ENCODE peak calls at places on chromosomes 13 and 19, in six cellular contexts. T is keratinocyte, D is A549, Q is left ventricle myocardium inferior, Y is psoas muscle, R is ovary. U is an unnamed sample. For H3K4me1, the result is how much of the 10 kb centered on the place peaks cover.

GRCh38 chr19:28318469-28319179 is 894.3 kb downstream of the UQCRFS1 start:
- DNase-seq in R (no peak), T (no peak), D (no peak), Q (no peak), Y (no peak), U (no peak)

GRCh38 chr19:36489920-36490415 is 607 bp upstream of the ZNF566 start:
- DNase-seq in D (peak), R (no peak), Y (no peak), Q (peak), T (peak), U (peak)

GRCh38 chr19:49930483-49931011 is 1.2 kb upstream of the NUP62 start:
- DNase-seq in Q (peak), Y (peak), T (no peak), R (peak), D (peak), U (no peak)

GRCh38 chr13:71722206-71722605 is 144.8 kb downstream of the DACH1 start:
- DNase-seq in Y (no peak), Q (no peak), D (no peak), T (no peak), R (no peak), U (no peak)

GRCh38 chr13:27619711-27620376 is 485 bp downstream of the LNX2 start:
- DNase-seq in R (no peak), T (no peak), Y (peak), Q (peak), D (peak), U (peak)

GRCh38 chr13:74528751-74529513 is 394.7 kb upstream of the KLF12 start:
- DNase-seq in R (no peak), Y (no peak), T (no peak), D (no peak), Q (no peak), U (peak)

GRCh38 chr13:106114981-106115554 is 420.4 kb downstream of the EFNB2 start:
- DNase-seq in R (no peak), T (no peak), D (no peak), Q (no peak), Y (no peak), U (no peak)

GRCh38 chr13:114202581-114202980 is 23.5 kb downstream of the CFAP97D2 start:
- DNase-seq in D (no peak), Y (no peak), R (no peak), T (no peak), Q (no peak), U (no peak)

GRCh38 chr19:29666634-29667389 is 1.6 kb downstream of the PLEKHF1 start:
- DNase-seq in Q (peak), D (no peak), R (peak), T (no peak), Y (peak), U (peak)

GRCh38 chr13:94389544-94390351 is 89.7 kb downstream of the DCT start:
- DNase-seq in D (no peak), R (no peak), Q (no peak), T (no peak), Y (no peak), U (no peak)

GRCh38 chr13:29947839-29948238 is 97.4 kb upstream of the UBL3 start:
- DNase-seq in Y (no peak), R (no peak), T (no peak), D (no peak), Q (no peak), U (no peak)

GRCh38 chr13:30409911-30410704 is 12.2 kb upstream of the UBE2L5 start:
- DNase-seq in R (peak), T (no peak), D (peak), Q (no peak), Y (peak), U (no peak)

GRCh38 chr13:94192576-94192975 is 286.9 kb downstream of the DCT start:
- DNase-seq in Q (no peak), Y (no peak), R (no peak), T (no peak), D (peak), U (peak)

GRCh38 chr19:13024126-13024957 is 29.1 kb downstream of the NFIX start:
- DNase-seq in D (no peak), T (no peak), R (no peak), Y (peak), Q (no peak), U (no peak)

GRCh38 chr19:13024958-13025653 is 29.8 kb downstream of the NFIX start:
- DNase-seq in Y (peak), Q (no peak), T (no peak), R (no peak), D (no peak), U (no peak)

GRCh38 chr19:13022111-13022858 is 27.0 kb downstream of the NFIX start:
- DNase-seq in Y (peak), D (no peak), T (no peak), Q (peak), R (no peak), U (no peak)

GRCh38 chr19:13023666-13024065 is 28.4 kb downstream of the NFIX start:
- DNase-seq in Y (no peak), Q (no peak), D (no peak), R (no peak), T (no peak), U (no peak)

GRCh38 chr19:13022859-13023636 is 27.8 kb downstream of the NFIX start:
- DNase-seq in D (no peak), R (peak), Y (peak), T (peak), Q (peak), U (peak)
- H3K4me1 ChIP-seq in D (under half), R (under half), Y (half or more), T (half or more), Q (half or more), U (under half)

GRCh38 chr19:7701654-7702457 is at the start of gene FCER2:
- DNase-seq in Q (no peak), Y (no peak), T (no peak), D (no peak), R (no peak), U (no peak)
- H3K4me1 ChIP-seq in Q (under half), Y (under half), T (under half), D (under half), R (under half), U (under half)

GRCh38 chr19:1321539-1321938 is 35.9 kb downstream of the EFNA2 start:
- DNase-seq in D (no peak), Y (no peak), Q (no peak), R (no peak), T (no peak), U (no peak)

GRCh38 chr19:1324792-1325567 is 39.3 kb downstream of the EFNA2 start:
- DNase-seq in Q (peak), T (no peak), Y (peak), R (peak), D (peak), U (peak)

GRCh38 chr19:1322198-1322981 is 36.7 kb downstream of the EFNA2 start:
- DNase-seq in Y (no peak), D (no peak), T (no peak), Q (no peak), R (no peak), U (no peak)

GRCh38 chr19:1325568-1326294 is 40.1 kb downstream of the EFNA2 start:
- DNase-seq in Y (no peak), D (no peak), Q (no peak), R (no peak), T (no peak), U (no peak)

DNA sequence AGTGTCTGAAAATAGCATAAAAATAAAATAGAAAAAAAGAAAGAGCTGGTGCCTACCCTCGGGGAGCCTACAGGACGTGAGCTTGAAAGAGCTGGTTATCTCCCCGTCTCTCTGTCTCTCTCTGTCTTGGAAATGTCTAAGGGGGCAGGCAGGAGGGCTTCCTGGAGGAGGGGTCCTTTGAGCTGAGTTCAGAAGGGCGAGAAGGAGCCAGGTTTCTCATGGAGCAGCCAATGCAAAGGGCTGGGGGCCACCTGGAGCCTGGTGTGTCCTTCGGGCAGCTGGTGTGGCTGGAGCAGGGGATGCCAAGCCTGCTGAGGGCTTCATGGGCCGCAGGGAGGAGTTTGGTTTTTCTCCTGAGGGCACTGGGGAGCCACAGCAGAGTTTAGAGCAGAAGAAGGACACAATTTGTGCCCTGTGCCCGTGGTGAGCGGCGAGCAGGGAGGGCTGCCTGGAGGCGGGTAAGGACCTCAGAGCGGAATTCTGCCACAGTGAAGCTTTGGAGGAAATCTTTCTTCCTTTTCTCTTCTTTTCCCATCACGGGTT is 38.6 kb downstream of the EFNA2 start:
- DNase-seq in D (no peak), Y (no peak), T (no peak), Q (no peak), R (no peak), U (no peak)
- H3K4me1 ChIP-seq in D (under half), Y (under half), T (under half), Q (under half), R (under half), U (under half)

DNA sequence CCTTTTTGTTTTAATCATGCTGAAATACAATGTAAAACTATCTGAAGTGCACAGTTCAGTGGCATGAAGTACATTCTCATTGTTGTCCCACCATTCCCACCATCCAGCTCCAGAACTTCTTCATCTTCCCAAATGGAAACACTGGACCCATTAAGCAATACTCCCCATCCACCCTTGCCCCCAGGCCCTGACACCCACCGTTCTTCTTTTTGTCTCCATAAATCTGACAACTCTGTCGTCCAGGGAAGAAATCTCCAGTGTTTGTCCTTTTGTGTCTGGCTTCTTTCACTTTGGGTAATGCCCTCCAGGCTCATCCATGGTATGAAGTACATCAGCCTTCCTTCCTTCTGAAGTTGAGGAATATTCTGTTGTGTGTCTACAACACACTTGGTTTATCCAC is 2.6 kb upstream of the SLC15A1 start:
- DNase-seq in Q (no peak), R (no peak), Y (no peak), D (no peak), T (no peak), U (no peak)
- H3K4me1 ChIP-seq in Q (under half), R (under half), Y (under half), D (under half), T (under half), U (under half)

DNA sequence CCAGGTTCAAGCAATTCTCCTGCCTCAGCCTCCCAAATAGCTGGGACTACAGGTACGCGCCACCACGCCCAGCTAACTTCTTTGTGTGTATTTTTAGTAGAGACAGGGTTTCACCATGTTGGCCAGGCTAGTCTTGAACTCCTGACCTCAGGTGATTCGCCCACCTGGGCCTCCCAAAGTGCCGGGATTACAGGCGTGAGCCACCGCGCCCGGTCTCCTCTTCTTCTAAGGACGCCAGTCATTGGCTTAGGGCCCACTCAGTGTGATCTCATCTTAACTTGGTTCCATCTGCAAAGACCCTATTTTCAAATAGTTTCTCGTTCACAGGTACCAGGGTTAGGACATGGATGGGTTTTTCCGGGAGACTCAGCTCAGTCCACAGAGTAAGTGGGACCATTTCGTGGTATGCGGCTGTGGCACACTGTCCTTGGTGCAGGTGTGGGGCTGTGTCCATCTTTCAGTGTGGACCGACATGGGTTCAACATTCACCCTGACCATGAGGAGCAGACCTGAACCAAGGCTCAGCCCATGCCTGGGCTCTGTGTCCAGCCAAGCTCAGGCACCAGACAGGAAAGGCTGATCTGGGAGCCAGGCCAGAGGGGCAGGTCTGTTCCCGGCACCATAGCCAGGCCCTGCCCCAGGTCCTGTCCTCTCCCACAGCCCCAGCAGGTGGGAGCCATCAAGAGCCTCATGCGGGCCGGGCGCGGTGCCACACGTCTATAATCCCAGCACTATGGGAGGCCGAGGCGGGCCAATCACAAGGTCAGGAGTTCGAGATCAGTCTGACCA is 2.8 kb upstream of the MKNK2 start:
- DNase-seq in Y (peak), R (peak), T (no peak), Q (peak), D (no peak), U (no peak)
- H3K4me1 ChIP-seq in Y (under half), R (under half), T (under half), Q (half or more), D (half or more), U (under half)

GRCh38 chr19:4396949-4397783 is 3.2 kb downstream of the SH3GL1 start:
- DNase-seq in R (no peak), D (no peak), T (no peak), Q (no peak), Y (no peak), U (no peak)
- H3K4me1 ChIP-seq in R (under half), D (under half), T (under half), Q (half or more), Y (under half), U (under half)

DNA sequence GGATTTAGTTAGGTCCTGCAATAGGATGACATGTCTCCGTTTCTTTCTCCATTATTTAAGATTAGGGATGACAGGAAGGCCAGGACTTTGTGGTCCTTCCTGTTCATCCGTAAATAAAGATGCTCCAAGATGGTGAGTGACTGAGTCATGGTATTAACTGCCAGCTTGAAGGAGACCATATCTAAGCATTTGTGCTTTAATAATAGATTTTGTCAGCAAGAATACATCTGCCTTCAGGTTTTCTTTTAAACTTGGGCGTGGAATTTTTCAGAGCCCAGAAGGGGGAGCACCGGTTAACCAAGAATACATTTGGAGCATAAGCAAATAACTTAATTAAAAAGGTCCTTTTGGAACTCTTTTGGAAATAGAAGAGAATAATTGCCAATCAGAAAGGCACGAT is 68.2 kb downstream of the ARHGAP35 start:
- DNase-seq in Y (no peak), R (no peak), Q (no peak), D (no peak), T (no peak), U (no peak)
- H3K4me1 ChIP-seq in Y (half or more), R (under half), Q (half or more), D (half or more), T (half or more), U (under half)

GRCh38 chr13:21013682-21014038 is 47.7 kb downstream of the LATS2 start:
- DNase-seq in T (no peak), D (no peak), Y (no peak), Q (no peak), R (no peak), U (no peak)
- H3K4me1 ChIP-seq in T (under half), D (half or more), Y (half or more), Q (half or more), R (under half), U (under half)

GRCh38 chr13:110380359-110381028 is 73.4 kb downstream of the COL4A2 start:
- DNase-seq in T (no peak), Q (no peak), R (no peak), D (peak), Y (no peak), U (no peak)
- H3K4me1 ChIP-seq in T (under half), Q (half or more), R (under half), D (under half), Y (under half), U (under half)

GRCh38 chr19:7998081-7998480 is 7.4 kb downstream of the ELAVL1 start:
- DNase-seq in Q (no peak), R (no peak), Y (no peak), T (no peak), D (no peak), U (no peak)

GRCh38 chr19:8001651-8001994 is 3.8 kb downstream of the ELAVL1 start:
- DNase-seq in T (no peak), D (no peak), Y (no peak), R (no peak), Q (no peak), U (no peak)

GRCh38 chr19:8001995-8002849 is 3.2 kb downstream of the ELAVL1 start:
- DNase-seq in R (peak), D (peak), Y (peak), Q (peak), T (no peak), U (peak)

GRCh38 chr19:7999376-7999775 is 6.1 kb downstream of the ELAVL1 start:
- DNase-seq in T (no peak), Y (no peak), D (no peak), Q (no peak), R (no peak), U (no peak)

GRCh38 chr19:8000298-8001038 is 5.0 kb downstream of the ELAVL1 start:
- DNase-seq in D (no peak), Y (no peak), T (no peak), R (no peak), Q (no peak), U (no peak)
- H3K4me1 ChIP-seq in D (under half), Y (half or more), T (under half), R (under half), Q (half or more), U (under half)

U was measured in HAP-1.